ENCODE peak calls at places on chromosome 18, in six cellular contexts. One of them, this sample, is unnamed.

GRCh38 chr18:63402246-63403164 is 19.8 kb downstream of the VPS4B start:
- DNase-seq in hepatocyte: peak; percentile 18
- DNase-seq in fibroblast of lung: no peak
- DNase-seq in PC-3: peak; percentile 48
- DNase-seq in H9: no peak
- DNase-seq in neuronal stem cell: no peak
- DNase-seq in this sample: no peak

GRCh38 chr18:47150029-47150823 is at the start of gene HDHD2:
- DNase-seq in PC-3: peak; percentile 58
- DNase-seq in hepatocyte: peak; percentile 88
- DNase-seq in neuronal stem cell: peak; percentile 77
- DNase-seq in fibroblast of lung: peak; percentile 78
- DNase-seq in H9: peak; percentile 86
- DNase-seq in this sample: peak; percentile 64

GRCh38 chr18:36633961-36634412 is 194.8 kb downstream of the TPGS2 start:
- DNase-seq in fibroblast of lung: no peak
- DNase-seq in hepatocyte: no peak
- DNase-seq in H9: no peak
- DNase-seq in PC-3: no peak
- DNase-seq in neuronal stem cell: no peak
- DNase-seq in this sample: no peak

GRCh38 chr18:7575465-7576026 is 8.4 kb downstream of the PTPRM start:
- DNase-seq in neuronal stem cell: no peak
- DNase-seq in PC-3: peak; percentile 83
- DNase-seq in H9: no peak
- DNase-seq in fibroblast of lung: peak; percentile 60
- DNase-seq in hepatocyte: no peak
- DNase-seq in this sample: no peak

GRCh38 chr18:8625693-8626092 is 16.5 kb downstream of the RAB12 start:
- DNase-seq in fibroblast of lung: no peak
- DNase-seq in H9: no peak
- DNase-seq in PC-3: no peak
- DNase-seq in hepatocyte: no peak
- DNase-seq in neuronal stem cell: no peak
- DNase-seq in this sample: no peak

GRCh38 chr18:28715206-28715605 is 538.3 kb upstream of the CDH2 start:
- DNase-seq in fibroblast of lung: no peak
- DNase-seq in PC-3: no peak
- DNase-seq in neuronal stem cell: no peak
- DNase-seq in H9: no peak
- DNase-seq in hepatocyte: no peak
- DNase-seq in this sample: no peak

GRCh38 chr18:47932603-47933002 is 2.1 kb upstream of the SMAD2 start:
- DNase-seq in H9: no peak
- DNase-seq in hepatocyte: no peak
- DNase-seq in neuronal stem cell: no peak
- DNase-seq in PC-3: no peak
- DNase-seq in fibroblast of lung: no peak
- DNase-seq in this sample: no peak

GRCh38 chr18:63981719-63982118 is 11.8 kb downstream of the SERPINB8 start:
- DNase-seq in PC-3: no peak
- DNase-seq in fibroblast of lung: no peak
- DNase-seq in H9: no peak
- DNase-seq in hepatocyte: no peak
- DNase-seq in neuronal stem cell: no peak
- DNase-seq in this sample: no peak

GRCh38 chr18:23868341-23868740 is 146.2 kb upstream of the TTC39C start:
- DNase-seq in hepatocyte: no peak
- DNase-seq in PC-3: no peak
- DNase-seq in H9: no peak
- DNase-seq in neuronal stem cell: no peak
- DNase-seq in fibroblast of lung: no peak
- DNase-seq in this sample: no peak

GRCh38 chr18:5842653-5843052 is 52.7 kb downstream of the TMEM200C start:
- DNase-seq in hepatocyte: no peak
- DNase-seq in PC-3: no peak
- DNase-seq in neuronal stem cell: no peak
- DNase-seq in H9: no peak
- DNase-seq in fibroblast of lung: no peak
- DNase-seq in this sample: no peak

GRCh38 chr18:43692291-43692690 is 415.0 kb upstream of the SYT4 start:
- DNase-seq in H9: no peak
- DNase-seq in fibroblast of lung: peak; percentile 39
- DNase-seq in neuronal stem cell: no peak
- DNase-seq in PC-3: no peak
- DNase-seq in hepatocyte: no peak
- DNase-seq in this sample: no peak
- H3K9me3 ChIP-seq in H9: no peaks in the 10 kb centered on the region
- H3K9me3 ChIP-seq in fibroblast of lung: no peaks in the 10 kb centered on the region
- H3K9me3 ChIP-seq in neuronal stem cell: no peaks in the 10 kb centered on the region
- H3K9me3 ChIP-seq in PC-3: no peaks in the 10 kb centered on the region
- H3K9me3 ChIP-seq in hepatocyte: no peaks in the 10 kb centered on the region
- H3K9me3 ChIP-seq in this sample: no peaks in the 10 kb centered on the region

GRCh38 chr18:62102221-62102620 is 84.6 kb downstream of the PIGN start:
- DNase-seq in fibroblast of lung: no peak
- DNase-seq in hepatocyte: no peak
- DNase-seq in neuronal stem cell: no peak
- DNase-seq in PC-3: no peak
- DNase-seq in H9: no peak
- DNase-seq in this sample: no peak

GRCh38 chr18:62109676-62110075 is 77.2 kb downstream of the PIGN start:
- DNase-seq in PC-3: no peak
- DNase-seq in neuronal stem cell: no peak
- DNase-seq in H9: no peak
- DNase-seq in hepatocyte: no peak
- DNase-seq in fibroblast of lung: peak; percentile 63
- DNase-seq in this sample: no peak

GRCh38 chr18:62106271-62106670 is 80.6 kb downstream of the PIGN start:
- DNase-seq in hepatocyte: no peak
- DNase-seq in fibroblast of lung: no peak
- DNase-seq in H9: no peak
- DNase-seq in neuronal stem cell: no peak
- DNase-seq in PC-3: no peak
- DNase-seq in this sample: no peak

GRCh38 chr18:62105373-62105772 is 81.5 kb downstream of the PIGN start:
- DNase-seq in fibroblast of lung: peak; percentile 47
- DNase-seq in hepatocyte: no peak
- DNase-seq in neuronal stem cell: no peak
- DNase-seq in PC-3: no peak
- DNase-seq in H9: no peak
- DNase-seq in this sample: no peak

GRCh38 chr18:62107881-62108280 is 79.0 kb downstream of the PIGN start:
- DNase-seq in PC-3: no peak
- DNase-seq in fibroblast of lung: peak; percentile 7
- DNase-seq in hepatocyte: no peak
- DNase-seq in H9: no peak
- DNase-seq in neuronal stem cell: no peak
- DNase-seq in this sample: peak; percentile 10
- H2AFZ ChIP-seq in PC-3: no peak overlapping the region
- H2AFZ ChIP-seq in fibroblast of lung: no peak overlapping the region
- H2AFZ ChIP-seq in hepatocyte: no peak overlapping the region
- H2AFZ ChIP-seq in H9: no peak overlapping the region
- H2AFZ ChIP-seq in neuronal stem cell: no peak overlapping the region
- H2AFZ ChIP-seq in this sample: no peak overlapping the region

GRCh38 chr18:78733762-78734613 is 245.6 kb upstream of the SALL3 start:
- DNase-seq in hepatocyte: no peak
- DNase-seq in fibroblast of lung: no peak
- DNase-seq in neuronal stem cell: no peak
- DNase-seq in PC-3: no peak
- DNase-seq in H9: no peak
- DNase-seq in this sample: no peak
- H3K9me3 ChIP-seq in hepatocyte: no peaks in the 10 kb centered on the region
- H3K9me3 ChIP-seq in fibroblast of lung: no peaks in the 10 kb centered on the region
- H3K9me3 ChIP-seq in neuronal stem cell: no peaks in the 10 kb centered on the region
- H3K9me3 ChIP-seq in PC-3: no peaks in the 10 kb centered on the region
- H3K9me3 ChIP-seq in H9: no peaks in the 10 kb centered on the region
- H3K9me3 ChIP-seq in this sample: no peaks in the 10 kb centered on the region

GRCh38 chr18:52343138-52343537 is 3.1 kb downstream of the DCC start:
- DNase-seq in neuronal stem cell: no peak
- DNase-seq in fibroblast of lung: peak; percentile 28
- DNase-seq in H9: no peak
- DNase-seq in hepatocyte: peak; percentile 18
- DNase-seq in PC-3: peak; percentile 3
- DNase-seq in this sample: no peak

GRCh38 chr18:52340466-52341378 is 725 bp downstream of the DCC start:
- DNase-seq in hepatocyte: no peak
- DNase-seq in H9: no peak
- DNase-seq in fibroblast of lung: peak; percentile 21
- DNase-seq in neuronal stem cell: no peak
- DNase-seq in PC-3: no peak
- DNase-seq in this sample: no peak

GRCh38 chr18:52339891-52340371 is at the start of gene DCC:
- DNase-seq in neuronal stem cell: peak; percentile 67
- DNase-seq in H9: peak; percentile 72
- DNase-seq in hepatocyte: peak; percentile 77
- DNase-seq in fibroblast of lung: peak; percentile 71
- DNase-seq in PC-3: peak; percentile 43
- DNase-seq in this sample: no peak

GRCh38 chr18:52343731-52344340 is 3.8 kb downstream of the DCC start:
- DNase-seq in hepatocyte: no peak
- DNase-seq in neuronal stem cell: no peak
- DNase-seq in fibroblast of lung: no peak
- DNase-seq in PC-3: no peak
- DNase-seq in H9: no peak
- DNase-seq in this sample: no peak

GRCh38 chr18:52341617-52342381 is 1.8 kb downstream of the DCC start:
- DNase-seq in PC-3: no peak
- DNase-seq in hepatocyte: peak; percentile 50
- DNase-seq in neuronal stem cell: peak; percentile 56
- DNase-seq in fibroblast of lung: peak; percentile 29
- DNase-seq in H9: peak; percentile 58
- DNase-seq in this sample: no peak
- H2AFZ ChIP-seq in PC-3: no peak overlapping the region
- H2AFZ ChIP-seq in hepatocyte: peak overlapping the region; percentile 10
- H2AFZ ChIP-seq in neuronal stem cell: peak overlapping the region; percentile 86
- H2AFZ ChIP-seq in fibroblast of lung: peak overlapping the region; percentile 41
- H2AFZ ChIP-seq in H9: peak overlapping the region; percentile 29
- H2AFZ ChIP-seq in this sample: no peak overlapping the region

This sample was measured in OCI-LY7.